ENCODE peak calls at places on chromosomes 12 and 14, in eight cellular contexts. One of them, this sample, is unnamed.

GRCh38 chr14:103072595-103073366 is 11.2 kb upstream of the LBHD2 start:
- DNase-seq in uterus: no peak
- DNase-seq in HepG2: no peak
- DNase-seq in esophagus muscularis mucosa: peak
- DNase-seq in body of pancreas: peak
- DNase-seq in testis: no peak
- DNase-seq in heart left ventricle: no peak
- DNase-seq in right lobe of liver: peak
- DNase-seq in this sample: no peak

GRCh38 chr14:77574446-77575125 is 41.9 kb downstream of the SPTLC2 start:
- DNase-seq in uterus: no peak
- DNase-seq in HepG2: no peak
- DNase-seq in esophagus muscularis mucosa: peak
- DNase-seq in body of pancreas: no peak
- DNase-seq in testis: no peak
- DNase-seq in heart left ventricle: no peak
- DNase-seq in right lobe of liver: no peak
- DNase-seq in this sample: no peak

GRCh38 chr12:66971816-66972215 is 292.9 kb upstream of the GRIP1 start:
- DNase-seq in uterus: no peak
- DNase-seq in HepG2: no peak
- DNase-seq in esophagus muscularis mucosa: no peak
- DNase-seq in body of pancreas: no peak
- DNase-seq in testis: no peak
- DNase-seq in heart left ventricle: no peak
- DNase-seq in right lobe of liver: no peak
- DNase-seq in this sample: no peak

GRCh38 chr14:31286456-31287293 is 79.1 kb upstream of the HECTD1 start:
- DNase-seq in uterus: no peak
- DNase-seq in HepG2: peak
- DNase-seq in esophagus muscularis mucosa: no peak
- DNase-seq in body of pancreas: peak
- DNase-seq in testis: no peak
- DNase-seq in heart left ventricle: no peak
- DNase-seq in right lobe of liver: no peak
- DNase-seq in this sample: no peak

GRCh38 chr12:90801776-90802175 is 153.2 kb downstream of the CCER1 start:
- DNase-seq in uterus: no peak
- DNase-seq in HepG2: no peak
- DNase-seq in esophagus muscularis mucosa: no peak
- DNase-seq in body of pancreas: no peak
- DNase-seq in testis: no peak
- DNase-seq in heart left ventricle: no peak
- DNase-seq in right lobe of liver: no peak
- DNase-seq in this sample: no peak

GRCh38 chr12:124516850-124517249 is 50.6 kb downstream of the NCOR2 start:
- DNase-seq in uterus: no peak
- DNase-seq in HepG2: no peak
- DNase-seq in esophagus muscularis mucosa: no peak
- DNase-seq in body of pancreas: peak
- DNase-seq in testis: no peak
- DNase-seq in heart left ventricle: no peak
- DNase-seq in right lobe of liver: no peak
- DNase-seq in this sample: no peak

GRCh38 chr12:12684375-12685106 is 11.4 kb downstream of the GPR19 start:
- DNase-seq in uterus: no peak
- DNase-seq in HepG2: peak
- DNase-seq in esophagus muscularis mucosa: no peak
- DNase-seq in body of pancreas: no peak
- DNase-seq in testis: peak
- DNase-seq in heart left ventricle: peak
- DNase-seq in right lobe of liver: no peak
- DNase-seq in this sample: no peak

GRCh38 chr14:88030892-88031291 is 26.0 kb downstream of the GPR65 start:
- DNase-seq in uterus: no peak
- DNase-seq in HepG2: no peak
- DNase-seq in esophagus muscularis mucosa: no peak
- DNase-seq in body of pancreas: no peak
- DNase-seq in testis: no peak
- DNase-seq in heart left ventricle: no peak
- DNase-seq in right lobe of liver: no peak
- DNase-seq in this sample: no peak

GRCh38 chr14:60094306-60094897 is 2.7 kb downstream of the PCNX4 start:
- DNase-seq in uterus: no peak
- DNase-seq in HepG2: peak
- DNase-seq in esophagus muscularis mucosa: no peak
- DNase-seq in body of pancreas: no peak
- DNase-seq in testis: no peak
- DNase-seq in heart left ventricle: peak
- DNase-seq in right lobe of liver: no peak
- DNase-seq in this sample: no peak

DNA sequence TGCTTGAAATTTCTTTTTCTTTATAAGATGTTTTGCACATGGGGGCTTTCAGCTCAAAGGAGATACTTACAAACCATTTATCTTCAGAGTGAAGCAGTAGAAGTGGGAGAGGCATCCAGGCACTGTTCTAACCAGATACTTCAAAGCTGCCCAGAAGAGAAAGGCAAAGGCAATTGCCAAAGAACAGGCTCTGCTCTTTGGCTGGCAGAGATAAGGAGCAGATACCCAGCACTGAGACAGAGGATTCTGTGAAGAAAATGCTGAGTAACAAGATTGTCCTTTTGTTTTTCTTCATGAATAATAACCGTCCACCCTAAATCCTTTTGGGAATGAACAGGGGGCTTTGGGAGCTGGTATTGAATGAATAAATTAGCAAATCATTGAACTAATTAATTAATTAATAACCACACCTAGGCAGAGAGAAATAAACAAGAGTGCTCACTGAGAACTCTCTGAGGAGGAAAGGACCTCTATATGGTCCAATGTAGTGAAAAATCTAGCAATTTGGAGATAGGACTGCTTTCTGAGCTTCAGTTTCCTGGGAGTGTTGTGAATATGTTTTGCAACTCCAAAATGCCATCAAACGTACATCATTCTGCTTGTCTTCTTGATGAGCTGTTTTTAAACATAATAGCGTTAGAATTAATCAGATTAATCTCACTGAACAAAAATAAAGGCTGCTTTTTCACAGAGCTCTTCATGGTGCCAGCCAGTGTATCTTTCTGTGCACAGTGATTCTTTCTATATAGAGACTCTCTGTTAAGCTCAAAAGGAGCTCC is 192.8 kb upstream of the AMIGO2 start:
- DNase-seq in uterus: no peak
- DNase-seq in HepG2: no peak
- DNase-seq in esophagus muscularis mucosa: no peak
- DNase-seq in body of pancreas: no peak
- DNase-seq in testis: peak
- DNase-seq in heart left ventricle: no peak
- DNase-seq in right lobe of liver: no peak
- DNase-seq in this sample: no peak
- H3K27ac ChIP-seq in uterus: no peak
- H3K27ac ChIP-seq in HepG2: no peak
- H3K27ac ChIP-seq in esophagus muscularis mucosa: no peak
- H3K27ac ChIP-seq in body of pancreas: no peak
- H3K27ac ChIP-seq in testis: peak
- H3K27ac ChIP-seq in heart left ventricle: no peak
- H3K27ac ChIP-seq in right lobe of liver: no peak
- H3K27ac ChIP-seq in this sample: no peak

GRCh38 chr12:95790912-95791849 is 617 bp upstream of the NTN4 start:
- DNase-seq in uterus: no peak
- DNase-seq in HepG2: no peak
- DNase-seq in esophagus muscularis mucosa: no peak
- DNase-seq in body of pancreas: peak
- DNase-seq in testis: peak
- DNase-seq in heart left ventricle: peak
- DNase-seq in right lobe of liver: peak
- DNase-seq in this sample: peak
- TF ChIP-seq POLR2A in uterus: no peak
- TF ChIP-seq POLR2A in HepG2: no peak
- TF ChIP-seq POLR2A in esophagus muscularis mucosa: no peak
- TF ChIP-seq POLR2A in body of pancreas: peak
- TF ChIP-seq POLR2A in testis: no peak
- TF ChIP-seq POLR2A in heart left ventricle: no peak
- TF ChIP-seq POLR2A in right lobe of liver: no peak
- TF ChIP-seq POLR2A in this sample: no peak

GRCh38 chr12:29660847-29661246 is 122.9 kb downstream of the TMTC1 start:
- DNase-seq in uterus: no peak
- DNase-seq in HepG2: no peak
- DNase-seq in esophagus muscularis mucosa: no peak
- DNase-seq in body of pancreas: no peak
- DNase-seq in testis: no peak
- DNase-seq in heart left ventricle: no peak
- DNase-seq in right lobe of liver: no peak
- DNase-seq in this sample: no peak
- H3K27ac ChIP-seq in uterus: no peak
- H3K27ac ChIP-seq in HepG2: no peak
- H3K27ac ChIP-seq in esophagus muscularis mucosa: no peak
- H3K27ac ChIP-seq in body of pancreas: no peak
- H3K27ac ChIP-seq in testis: no peak
- H3K27ac ChIP-seq in heart left ventricle: no peak
- H3K27ac ChIP-seq in right lobe of liver: no peak
- H3K27ac ChIP-seq in this sample: no peak

GRCh38 chr12:11649413-11650278 is at the start of gene ETV6:
- DNase-seq in uterus: peak
- DNase-seq in HepG2: peak
- DNase-seq in esophagus muscularis mucosa: peak
- DNase-seq in body of pancreas: peak
- DNase-seq in testis: peak
- DNase-seq in heart left ventricle: peak
- DNase-seq in right lobe of liver: peak
- DNase-seq in this sample: peak

GRCh38 chr12:11650279-11650696 is 814 bp downstream of the ETV6 start:
- DNase-seq in uterus: peak
- DNase-seq in HepG2: no peak
- DNase-seq in esophagus muscularis mucosa: no peak
- DNase-seq in body of pancreas: peak
- DNase-seq in testis: peak
- DNase-seq in heart left ventricle: peak
- DNase-seq in right lobe of liver: peak
- DNase-seq in this sample: peak

GRCh38 chr12:11651377-11651776 is 1.9 kb downstream of the ETV6 start:
- DNase-seq in uterus: no peak
- DNase-seq in HepG2: no peak
- DNase-seq in esophagus muscularis mucosa: no peak
- DNase-seq in body of pancreas: no peak
- DNase-seq in testis: no peak
- DNase-seq in heart left ventricle: no peak
- DNase-seq in right lobe of liver: no peak
- DNase-seq in this sample: no peak

GRCh38 chr12:11650697-11651281 is 1.3 kb downstream of the ETV6 start:
- DNase-seq in uterus: no peak
- DNase-seq in HepG2: peak
- DNase-seq in esophagus muscularis mucosa: no peak
- DNase-seq in body of pancreas: no peak
- DNase-seq in testis: peak
- DNase-seq in heart left ventricle: no peak
- DNase-seq in right lobe of liver: no peak
- DNase-seq in this sample: no peak

GRCh38 chr12:11648514-11649412 is 711 bp upstream of the ETV6 start:
- DNase-seq in uterus: peak
- DNase-seq in HepG2: peak
- DNase-seq in esophagus muscularis mucosa: peak
- DNase-seq in body of pancreas: peak
- DNase-seq in testis: peak
- DNase-seq in heart left ventricle: peak
- DNase-seq in right lobe of liver: peak
- DNase-seq in this sample: peak
- TF ChIP-seq POLR2A in uterus: no peak
- TF ChIP-seq POLR2A in HepG2: peak
- TF ChIP-seq POLR2A in esophagus muscularis mucosa: peak
- TF ChIP-seq POLR2A in body of pancreas: peak
- TF ChIP-seq POLR2A in testis: no peak
- TF ChIP-seq POLR2A in heart left ventricle: peak
- TF ChIP-seq POLR2A in right lobe of liver: peak
- TF ChIP-seq POLR2A in this sample: no peak

DNA sequence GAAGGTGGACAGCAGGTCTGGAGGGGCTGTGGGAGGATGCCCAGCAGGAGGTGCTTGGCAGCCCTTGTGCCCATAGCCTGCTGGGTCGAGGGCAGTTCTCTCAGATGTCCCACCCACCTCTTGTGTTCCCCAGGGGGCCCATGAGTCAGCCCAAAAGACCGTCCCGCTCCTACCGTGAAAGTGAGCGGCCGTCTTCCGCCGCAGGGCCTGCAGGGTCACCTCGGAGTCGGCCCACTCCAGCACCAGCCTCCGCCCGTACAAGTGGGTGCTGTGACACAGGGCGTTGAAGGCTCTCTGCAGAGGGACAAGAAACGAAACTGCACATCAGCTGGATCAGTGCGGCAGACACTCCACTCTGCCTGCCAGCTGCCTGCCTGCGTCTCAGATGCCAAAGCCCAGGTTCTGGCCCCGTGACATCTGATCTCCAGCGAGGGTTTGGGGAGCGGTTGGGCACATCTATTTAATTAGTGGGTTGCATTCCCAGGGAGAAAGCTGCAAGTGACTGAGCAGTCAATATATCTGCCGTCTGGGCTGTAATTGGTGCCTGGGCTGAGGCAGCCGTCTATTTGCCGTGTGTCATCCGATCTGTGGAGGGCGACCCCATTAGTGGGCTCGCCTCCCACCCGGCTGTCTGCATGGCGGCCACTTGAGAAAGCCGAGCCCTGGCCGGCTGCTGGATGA is 121.5 kb downstream of the RBM19 start:
- DNase-seq in uterus: no peak
- DNase-seq in HepG2: no peak
- DNase-seq in esophagus muscularis mucosa: no peak
- DNase-seq in body of pancreas: no peak
- DNase-seq in testis: no peak
- DNase-seq in heart left ventricle: no peak
- DNase-seq in right lobe of liver: no peak
- DNase-seq in this sample: no peak
- H3K27ac ChIP-seq in uterus: no peak
- H3K27ac ChIP-seq in HepG2: no peak
- H3K27ac ChIP-seq in esophagus muscularis mucosa: no peak
- H3K27ac ChIP-seq in body of pancreas: no peak
- H3K27ac ChIP-seq in testis: no peak
- H3K27ac ChIP-seq in heart left ventricle: no peak
- H3K27ac ChIP-seq in right lobe of liver: no peak
- H3K27ac ChIP-seq in this sample: no peak

GRCh38 chr12:49827351-49828099 is 688 bp downstream of the NCKAP5L start:
- DNase-seq in uterus: peak
- DNase-seq in HepG2: peak
- DNase-seq in esophagus muscularis mucosa: no peak
- DNase-seq in body of pancreas: peak
- DNase-seq in testis: peak
- DNase-seq in heart left ventricle: peak
- DNase-seq in right lobe of liver: peak
- DNase-seq in this sample: peak
- TF ChIP-seq POLR2A in uterus: no peak
- TF ChIP-seq POLR2A in HepG2: peak
- TF ChIP-seq POLR2A in esophagus muscularis mucosa: peak
- TF ChIP-seq POLR2A in body of pancreas: peak
- TF ChIP-seq POLR2A in testis: no peak
- TF ChIP-seq POLR2A in heart left ventricle: peak
- TF ChIP-seq POLR2A in right lobe of liver: no peak
- TF ChIP-seq POLR2A in this sample: no peak

GRCh38 chr12:9667403-9667802 is 2.1 kb upstream of the CLEC2D start:
- DNase-seq in uterus: no peak
- DNase-seq in HepG2: no peak
- DNase-seq in esophagus muscularis mucosa: no peak
- DNase-seq in body of pancreas: no peak
- DNase-seq in testis: no peak
- DNase-seq in heart left ventricle: no peak
- DNase-seq in right lobe of liver: no peak
- DNase-seq in this sample: no peak
- H3K27ac ChIP-seq in uterus: peak
- H3K27ac ChIP-seq in HepG2: no peak
- H3K27ac ChIP-seq in esophagus muscularis mucosa: no peak
- H3K27ac ChIP-seq in body of pancreas: no peak
- H3K27ac ChIP-seq in testis: no peak
- H3K27ac ChIP-seq in heart left ventricle: no peak
- H3K27ac ChIP-seq in right lobe of liver: no peak
- H3K27ac ChIP-seq in this sample: no peak

This sample was measured in ovary.